ENCODE peak calls at places on chromosomes 11 and 22, in nine cellular contexts. A is fibroblast of mammary gland, Q is transverse colon, M is natural killer cell, X is GM13977, E is AG10803, J is mammary epithelial cell, T is A549, V is AG04450. L is an unnamed sample.

GRCh38 chr11:33722579-33723234 is 13.5 kb downstream of the CD59 start:
- DNase-seq in A (peak), Q (no peak), M (no peak), X (peak), E (peak), J (peak), T (peak), V (no peak), L (no peak)

GRCh38 chr22:29628982-29629381 is 25.5 kb downstream of the NF2 start:
- DNase-seq in A (no peak), Q (no peak), M (no peak), X (no peak), E (no peak), J (no peak), T (no peak), V (no peak), L (no peak)

GRCh38 chr11:76800466-76801200 is 17.5 kb downstream of the TSKU start:
- DNase-seq in A (no peak), Q (no peak), M (no peak), X (no peak), E (no peak), J (no peak), T (no peak), V (no peak), L (no peak)

GRCh38 chr11:128181984-128182383 is 405.4 kb downstream of the ETS1 start:
- DNase-seq in A (no peak), Q (no peak), M (no peak), X (no peak), E (no peak), J (no peak), T (no peak), V (no peak), L (no peak)

GRCh38 chr11:44880953-44881352 is 69.7 kb downstream of the TP53I11 start:
- DNase-seq in A (no peak), Q (no peak), M (no peak), X (no peak), E (no peak), J (no peak), T (no peak), V (no peak), L (no peak)

GRCh38 chr22:32202539-32203180 is 2.2 kb downstream of the RFPL2 start:
- DNase-seq in A (peak), Q (peak), M (no peak), X (peak), E (peak), J (peak), T (peak), V (no peak), L (no peak)

GRCh38 chr22:39448205-39449054 is 8.4 kb upstream of the MGAT3 start:
- DNase-seq in A (no peak), Q (no peak), M (no peak), X (no peak), E (no peak), J (no peak), T (no peak), V (no peak), L (no peak)

GRCh38 chr11:12090061-12090572 is 20.3 kb upstream of the MICAL2 start:
- DNase-seq in A (peak), Q (no peak), M (no peak), X (no peak), E (peak), J (peak), T (no peak), V (no peak), L (no peak)

GRCh38 chr11:123072279-123072678 is 10.3 kb upstream of the HSPA8 start:
- DNase-seq in A (no peak), Q (no peak), M (no peak), X (no peak), E (no peak), J (no peak), T (no peak), V (no peak), L (no peak)

GRCh38 chr11:15926071-15926470 is 430.3 kb downstream of the SOX6 start:
- DNase-seq in A (peak), Q (no peak), M (no peak), X (no peak), E (no peak), J (peak), T (no peak), V (no peak), L (no peak)

GRCh38 chr11:827146-827860 is 416 bp upstream of the CRACR2B start:
- DNase-seq in A (no peak), Q (peak), M (no peak), X (peak), E (no peak), J (no peak), T (no peak), V (no peak), L (no peak)

GRCh38 chr11:26522912-26523610 is 49.0 kb downstream of the MUC15 start:
- DNase-seq in A (peak), Q (no peak), M (no peak), X (no peak), E (peak), J (peak), T (peak), V (no peak), L (no peak)

GRCh38 chr11:3627291-3627690 is 14.5 kb downstream of the ART5 start:
- DNase-seq in A (peak), Q (no peak), M (no peak), X (no peak), E (peak), J (peak), T (peak), V (peak), L (no peak)

GRCh38 chr11:117421471-117421870 is 93.8 kb downstream of the CEP164 start:
- DNase-seq in A (no peak), Q (no peak), M (no peak), X (no peak), E (no peak), J (no peak), T (no peak), V (no peak), L (no peak)

GRCh38 chr22:40289991-40290459 is 56.3 kb upstream of the ADSL start:
- DNase-seq in A (no peak), Q (peak), M (peak), X (peak), E (no peak), J (peak), T (no peak), V (no peak), L (no peak)

GRCh38 chr22:28977050-28977449 is 84.6 kb downstream of the C22orf31 start:
- DNase-seq in A (no peak), Q (no peak), M (no peak), X (no peak), E (no peak), J (no peak), T (no peak), V (no peak), L (no peak)

GRCh38 chr11:76276773-76277155 is 70.5 kb upstream of the WNT11 start:
- DNase-seq in A (no peak), Q (no peak), M (no peak), X (no peak), E (no peak), J (no peak), T (no peak), V (no peak), L (no peak)

GRCh38 chr11:819943-820649 is 1.4 kb downstream of the PNPLA2 start:
- DNase-seq in A (no peak), Q (peak), M (peak), X (peak), E (peak), J (peak), T (peak), V (no peak), L (peak)

GRCh38 chr11:61967924-61968757 is 707 bp upstream of the FTH1 start:
- DNase-seq in A (no peak), Q (peak), M (peak), X (peak), E (peak), J (peak), T (peak), V (no peak), L (peak)

GRCh38 chr22:43970037-43970747 is 14.9 kb downstream of the SAMM50 start:
- DNase-seq in A (no peak), Q (no peak), M (no peak), X (no peak), E (no peak), J (no peak), T (no peak), V (no peak), L (no peak)

GRCh38 chr22:23820748-23821211 is 18.0 kb downstream of the DERL3 start:
- DNase-seq in A (no peak), Q (no peak), M (no peak), X (no peak), E (no peak), J (no peak), T (no peak), V (no peak), L (no peak)

GRCh38 chr11:76284161-76284560 is 77.9 kb upstream of the WNT11 start:
- DNase-seq in A (no peak), Q (no peak), M (no peak), X (no peak), E (no peak), J (no peak), T (no peak), V (no peak), L (no peak)

GRCh38 chr11:76588455-76589325 is 81.9 kb downstream of the LRRC32 start:
- DNase-seq in A (no peak), Q (peak), M (no peak), X (no peak), E (no peak), J (peak), T (no peak), V (no peak), L (no peak)

GRCh38 chr22:49237703-49238102 is 590.0 kb downstream of the BRD1 start:
- DNase-seq in A (no peak), Q (no peak), M (no peak), X (no peak), E (no peak), J (no peak), T (no peak), V (no peak), L (no peak)

GRCh38 chr11:15673408-15673811 is 558.7 kb downstream of the INSC start:
- DNase-seq in A (no peak), Q (no peak), M (no peak), X (no peak), E (no peak), J (peak), T (no peak), V (no peak), L (no peak)

GRCh38 chr11:12767577-12767976 is 93.4 kb downstream of the TEAD1 start:
- DNase-seq in A (no peak), Q (no peak), M (no peak), X (no peak), E (no peak), J (no peak), T (no peak), V (no peak), L (no peak)

GRCh38 chr11:86421976-86422770 is 47.5 kb downstream of the CCDC81 start:
- DNase-seq in A (no peak), Q (no peak), M (no peak), X (no peak), E (no peak), J (no peak), T (no peak), V (no peak), L (no peak)

GRCh38 chr11:86414032-86414431 is 39.3 kb downstream of the CCDC81 start:
- DNase-seq in A (no peak), Q (no peak), M (no peak), X (no peak), E (no peak), J (peak), T (no peak), V (no peak), L (no peak)

GRCh38 chr11:86418513-86418912 is 43.8 kb downstream of the CCDC81 start:
- DNase-seq in A (no peak), Q (no peak), M (no peak), X (no peak), E (no peak), J (no peak), T (no peak), V (no peak), L (no peak)

GRCh38 chr11:86416494-86416893 is 41.8 kb downstream of the CCDC81 start:
- DNase-seq in A (no peak), Q (no peak), M (no peak), X (no peak), E (no peak), J (no peak), T (no peak), V (no peak), L (no peak)

GRCh38 chr11:86418929-86419328 is 44.2 kb downstream of the CCDC81 start:
- DNase-seq in A (peak), Q (no peak), M (no peak), X (no peak), E (peak), J (peak), T (peak), V (no peak), L (no peak)
- TF ChIP-seq CTCF in A (peak), Q (no peak), M (no peak), X (peak), E (peak), J (peak), T (no peak), V (peak), L (no peak)

GRCh38 chr11:114291847-114292680 is 4.1 kb upstream of the NNMT start:
- DNase-seq in A (peak), Q (no peak), M (no peak), X (no peak), E (peak), J (peak), T (peak), V (no peak), L (no peak)
- TF ChIP-seq CTCF in A (no peak), Q (no peak), M (no peak), X (no peak), E (peak), J (no peak), T (no peak), V (no peak), L (no peak)

GRCh38 chr11:106132582-106133354 is 55.3 kb downstream of the AASDHPPT start:
- DNase-seq in A (no peak), Q (no peak), M (no peak), X (no peak), E (no peak), J (no peak), T (no peak), V (no peak), L (no peak)

GRCh38 chr11:106137758-106138157 is 60.3 kb downstream of the AASDHPPT start:
- DNase-seq in A (no peak), Q (no peak), M (no peak), X (no peak), E (no peak), J (no peak), T (no peak), V (no peak), L (no peak)

GRCh38 chr11:106131998-106132397 is 54.5 kb downstream of the AASDHPPT start:
- DNase-seq in A (no peak), Q (no peak), M (no peak), X (no peak), E (no peak), J (no peak), T (no peak), V (no peak), L (no peak)

GRCh38 chr11:106137061-106137460 is 59.6 kb downstream of the AASDHPPT start:
- DNase-seq in A (no peak), Q (no peak), M (no peak), X (no peak), E (no peak), J (no peak), T (no peak), V (no peak), L (no peak)

DNA sequence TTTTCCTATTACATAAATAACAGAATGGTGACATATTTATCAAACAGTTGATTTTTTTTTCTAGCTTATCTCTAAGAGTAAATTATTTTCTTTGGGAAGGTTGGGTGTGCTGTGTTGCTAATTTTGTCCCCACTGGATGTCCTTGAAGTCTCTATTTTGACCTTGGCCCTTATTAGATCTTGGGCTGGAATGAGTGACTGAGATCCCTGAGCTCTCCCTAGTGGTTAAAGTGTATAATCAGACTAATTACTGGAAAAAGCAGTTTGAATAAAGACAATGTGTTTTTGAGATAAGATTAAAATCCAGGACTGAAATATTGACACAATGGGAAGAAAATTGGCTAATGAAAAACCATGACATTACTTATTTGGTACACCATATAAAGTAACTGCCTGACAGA is 56.1 kb downstream of the AASDHPPT start:
- DNase-seq in A (peak), Q (no peak), M (no peak), X (no peak), E (no peak), J (no peak), T (no peak), V (no peak), L (no peak)
- TF ChIP-seq CTCF in A (peak), Q (no peak), M (no peak), X (peak), E (peak), J (peak), T (peak), V (peak), L (no peak)

GRCh38 chr11:18798941-18799469 is 7.4 kb upstream of the PTPN5 start:
- DNase-seq in A (no peak), Q (no peak), M (no peak), X (peak), E (no peak), J (peak), T (no peak), V (no peak), L (no peak)
- TF ChIP-seq CTCF in A (no peak), Q (no peak), M (no peak), X (no peak), E (no peak), J (no peak), T (no peak), V (no peak), L (no peak)

DNA sequence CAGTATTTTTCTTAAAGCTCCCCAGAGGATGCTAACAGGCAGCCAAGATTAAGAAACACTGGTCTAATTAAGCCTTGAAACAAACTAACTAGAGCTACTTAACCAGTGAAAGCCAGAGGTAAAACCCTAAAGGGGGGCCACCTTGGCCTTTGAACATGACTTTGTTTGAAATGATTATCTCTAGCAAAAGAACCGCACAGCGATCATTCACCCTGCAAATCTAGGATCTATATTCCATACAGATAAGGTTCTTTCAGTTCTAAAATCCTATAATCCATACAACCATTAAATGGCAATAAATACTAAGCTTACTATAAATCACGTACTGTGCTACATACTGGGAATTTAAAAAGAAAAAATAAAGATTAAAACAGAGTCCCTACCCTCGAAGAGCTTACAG is 40.6 kb downstream of the RBFOX2 start:
- DNase-seq in A (no peak), Q (no peak), M (no peak), X (no peak), E (no peak), J (no peak), T (no peak), V (no peak), L (no peak)
- TF ChIP-seq CTCF in A (no peak), Q (no peak), M (no peak), X (no peak), E (no peak), J (no peak), T (no peak), V (no peak), L (no peak)

GRCh38 chr11:10401275-10401674 is 53.8 kb upstream of the AMPD3 start:
- DNase-seq in A (no peak), Q (no peak), M (no peak), X (no peak), E (no peak), J (no peak), T (no peak), V (no peak), L (no peak)
- TF ChIP-seq CTCF in A (no peak), Q (no peak), M (no peak), X (no peak), E (no peak), J (no peak), T (no peak), V (no peak), L (no peak)

DNA sequence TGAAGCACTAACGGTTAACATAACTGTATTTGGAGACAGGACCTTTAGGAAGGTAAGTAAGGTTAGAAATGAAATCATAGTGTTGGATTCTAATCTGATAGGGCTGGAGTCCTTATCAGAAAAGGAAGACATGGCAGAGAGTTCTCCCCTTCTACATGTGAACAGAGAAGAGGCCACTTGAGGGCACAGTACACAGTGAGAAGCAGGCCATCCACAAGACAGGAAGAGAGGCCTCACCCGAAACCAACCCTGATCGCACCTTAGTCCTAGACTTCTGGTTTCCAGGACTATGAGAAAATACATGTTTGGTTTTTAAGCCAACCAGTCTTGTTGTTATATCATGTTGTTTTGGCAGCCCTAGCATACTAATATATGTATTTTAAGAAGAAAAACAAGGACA is 170.0 kb downstream of the LRRC4C start:
- DNase-seq in A (no peak), Q (peak), M (no peak), X (no peak), E (no peak), J (no peak), T (no peak), V (no peak), L (no peak)
- TF ChIP-seq CTCF in A (no peak), Q (no peak), M (no peak), X (peak), E (no peak), J (no peak), T (no peak), V (no peak), L (no peak)

GRCh38 chr11:36480833-36481232 is 29.2 kb downstream of the TRAF6 start:
- DNase-seq in A (no peak), Q (no peak), M (no peak), X (no peak), E (no peak), J (no peak), T (no peak), V (no peak), L (no peak)

GRCh38 chr11:36475192-36475591 is 34.9 kb downstream of the TRAF6 start:
- DNase-seq in A (no peak), Q (no peak), M (no peak), X (no peak), E (peak), J (peak), T (no peak), V (no peak), L (no peak)

DNA sequence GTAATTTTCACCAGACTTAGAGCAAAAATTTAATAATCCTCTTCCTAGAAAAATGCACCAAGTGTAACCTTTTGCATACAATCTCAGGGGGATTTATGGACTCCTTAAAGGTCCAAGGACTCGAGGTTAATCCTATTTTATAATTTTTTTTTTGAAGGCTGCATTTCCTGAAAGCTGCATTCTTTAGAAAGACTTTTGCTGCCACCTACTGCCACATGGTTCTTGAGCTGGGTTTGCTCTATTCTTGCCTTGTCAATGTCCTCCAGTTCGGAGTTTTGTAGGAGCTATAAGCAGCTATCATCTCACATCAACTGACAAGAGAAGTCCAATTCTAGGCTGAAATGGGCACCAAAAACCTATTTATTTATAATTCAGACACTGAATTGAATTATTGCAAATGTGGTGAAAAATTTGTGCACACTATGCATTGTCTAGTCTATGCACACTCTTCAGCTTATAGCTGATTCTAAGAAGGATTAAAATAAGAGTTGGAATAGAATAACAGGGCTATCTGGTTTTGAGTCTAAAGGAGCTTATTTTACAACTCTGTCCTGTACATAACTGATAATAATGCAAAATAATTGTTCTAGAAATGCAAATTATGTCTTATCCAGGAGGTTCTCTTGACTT is 31.3 kb downstream of the TRAF6 start:
- DNase-seq in A (peak), Q (peak), M (no peak), X (peak), E (peak), J (peak), T (peak), V (no peak), L (no peak)
- TF ChIP-seq CTCF in A (peak), Q (peak), M (peak), X (peak), E (peak), J (peak), T (peak), V (peak), L (peak)

DNA sequence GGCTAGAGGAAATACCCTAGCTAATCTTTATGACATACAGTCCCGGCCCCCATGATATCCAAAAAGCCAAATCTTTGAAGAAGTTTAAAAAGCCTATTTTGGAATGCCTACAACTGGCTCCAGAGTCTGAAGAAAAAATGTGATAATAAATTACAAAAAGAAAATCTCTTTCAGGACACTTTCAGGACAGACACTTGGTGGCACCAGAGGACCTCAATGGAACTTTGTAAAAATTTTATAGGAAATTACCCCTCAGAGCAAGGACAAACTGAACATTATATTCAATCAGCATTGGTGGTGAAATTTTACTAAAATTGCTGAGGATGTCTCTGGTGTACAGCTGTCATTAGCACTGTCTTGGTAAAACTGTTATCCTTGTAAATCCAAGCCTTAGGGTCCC is 81.0 kb downstream of the CCDC73 start:
- DNase-seq in A (peak), Q (no peak), M (no peak), X (peak), E (no peak), J (no peak), T (peak), V (no peak), L (no peak)
- TF ChIP-seq CTCF in A (peak), Q (no peak), M (no peak), X (peak), E (peak), J (peak), T (peak), V (peak), L (no peak)